ENCODE peak calls at places on chromosomes 3 and 15, in ten cellular contexts. V, F, I, E, J, U, M, G, R and S are unnamed samples.
A peak's percentile ranks its signal among the peaks of the same experiment; 100 is the strongest.

GRCh38 chr3:99825239-99825638 is 7.6 kb downstream of the CMSS1 start:
- DNase-seq in V (no peak), F (no peak), I (no peak), E (no peak), J (peak; percentile 26), U (no peak), M (no peak), G (no peak), R (no peak), S (peak; percentile 16)

GRCh38 chr15:28955686-28956421 is 70.1 kb downstream of the APBA2 start:
- DNase-seq in V (no peak), F (no peak), I (no peak), E (no peak), J (peak; percentile 74), U (no peak), M (no peak), G (no peak), R (no peak), S (no peak)

GRCh38 chr15:84947947-84948830 is 33.5 kb upstream of the PDE8A start:
- DNase-seq in V (no peak), F (no peak), I (no peak), E (no peak), J (peak; percentile 48), U (peak; percentile 78), M (no peak), G (no peak), R (no peak), S (no peak)

GRCh38 chr15:76979996-76980520 is 14.9 kb upstream of the PSTPIP1 start:
- DNase-seq in V (no peak), F (no peak), I (no peak), E (no peak), J (no peak), U (no peak), M (no peak), G (no peak), R (no peak), S (no peak)

GRCh38 chr3:53134631-53135232 is 4.5 kb upstream of the RFT1 start:
- DNase-seq in V (peak; percentile 93), F (peak; percentile 57), I (peak; percentile 88), E (peak; percentile 89), J (peak; percentile 24), U (peak; percentile 85), M (peak; percentile 58), G (peak; percentile 44), R (peak; percentile 85), S (peak; percentile 83)

GRCh38 chr3:186788482-186789370 is 5.3 kb downstream of the EIF4A2 start:
- DNase-seq in V (no peak), F (no peak), I (no peak), E (no peak), J (peak; percentile 20), U (no peak), M (no peak), G (no peak), R (no peak), S (no peak)

GRCh38 chr3:123884258-123884831 is at the start of gene MYLK:
- DNase-seq in V (peak; percentile 88), F (peak; percentile 87), I (peak; percentile 84), E (peak; percentile 32), J (peak; percentile 53), U (peak; percentile 83), M (peak; percentile 2), G (peak; percentile 44), R (no peak), S (peak; percentile 94)

GRCh38 chr3:195892355-195893120 is 15.8 kb downstream of the TNK2 start:
- DNase-seq in V (no peak), F (no peak), I (peak; percentile 57), E (no peak), J (no peak), U (peak; percentile 87), M (no peak), G (peak; percentile 74), R (no peak), S (peak; percentile 78)

GRCh38 chr15:88625943-88626741 is 5.0 kb downstream of the AEN start:
- DNase-seq in V (peak; percentile 54), F (no peak), I (peak; percentile 52), E (no peak), J (no peak), U (no peak), M (no peak), G (no peak), R (no peak), S (no peak)

DNA sequence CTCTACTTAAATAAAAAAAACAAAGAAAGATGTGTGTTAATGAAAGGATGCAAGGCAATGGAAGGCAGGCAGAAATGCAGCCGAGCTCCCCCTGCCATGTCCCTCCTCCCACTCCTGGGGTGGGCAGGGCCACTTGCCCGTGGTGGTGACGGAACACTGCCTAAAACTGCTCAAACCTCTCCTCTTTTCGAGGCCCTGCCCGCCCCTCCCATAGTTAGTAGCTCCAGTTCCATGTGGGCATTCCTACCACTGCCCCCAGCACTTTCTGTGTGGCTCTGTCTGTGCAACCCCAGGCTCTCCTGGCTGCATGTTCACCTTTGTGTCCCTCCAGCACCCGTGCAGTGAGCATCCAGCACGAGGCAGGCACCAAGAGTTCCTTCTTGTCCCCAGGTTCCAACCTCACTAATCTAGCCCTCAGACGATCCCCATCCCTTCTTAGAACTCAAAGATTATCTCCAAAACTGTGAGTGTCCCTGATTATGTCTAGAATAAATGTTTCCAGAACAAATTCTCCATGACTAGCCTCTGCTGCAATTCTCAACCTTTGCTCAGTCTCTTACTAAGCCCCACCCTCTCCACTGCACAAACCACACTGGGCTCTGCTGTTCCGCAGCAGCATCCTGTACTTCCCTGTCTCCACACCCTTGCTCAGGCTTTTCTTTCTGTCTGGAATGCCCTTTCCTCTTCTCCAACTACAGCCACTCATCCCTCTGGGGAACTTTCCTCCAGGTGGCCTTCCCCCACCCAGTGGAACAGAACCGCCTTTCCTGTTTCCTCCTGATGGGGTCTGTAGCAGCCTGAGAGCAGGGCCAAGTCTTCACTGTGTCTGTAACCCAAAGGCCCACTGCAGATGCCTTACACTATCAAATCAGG is 32.6 kb upstream of the SPTBN5 start:
- DNase-seq in V (no peak), F (no peak), I (peak; percentile 72), E (peak; percentile 87), J (no peak), U (no peak), M (no peak), G (no peak), R (peak; percentile 31), S (no peak)
- H3K9me3 ChIP-seq in V (no peaks in the 10 kb centered on the region), F (no peaks in the 10 kb centered on the region), I (no peaks in the 10 kb centered on the region), E (no peaks in the 10 kb centered on the region), J (no peaks in the 10 kb centered on the region), U (no peaks in the 10 kb centered on the region), M (no peaks in the 10 kb centered on the region), G (no peaks in the 10 kb centered on the region), R (no peaks in the 10 kb centered on the region), S (no peaks in the 10 kb centered on the region)

GRCh38 chr3:330494-331115 is 134.0 kb downstream of the CHL1 start:
- DNase-seq in V (no peak), F (no peak), I (no peak), E (no peak), J (no peak), U (no peak), M (no peak), G (no peak), R (no peak), S (no peak)

GRCh38 chr3:335250-335649 is 138.7 kb downstream of the CHL1 start:
- DNase-seq in V (no peak), F (no peak), I (no peak), E (no peak), J (no peak), U (no peak), M (no peak), G (no peak), R (no peak), S (no peak)

DNA sequence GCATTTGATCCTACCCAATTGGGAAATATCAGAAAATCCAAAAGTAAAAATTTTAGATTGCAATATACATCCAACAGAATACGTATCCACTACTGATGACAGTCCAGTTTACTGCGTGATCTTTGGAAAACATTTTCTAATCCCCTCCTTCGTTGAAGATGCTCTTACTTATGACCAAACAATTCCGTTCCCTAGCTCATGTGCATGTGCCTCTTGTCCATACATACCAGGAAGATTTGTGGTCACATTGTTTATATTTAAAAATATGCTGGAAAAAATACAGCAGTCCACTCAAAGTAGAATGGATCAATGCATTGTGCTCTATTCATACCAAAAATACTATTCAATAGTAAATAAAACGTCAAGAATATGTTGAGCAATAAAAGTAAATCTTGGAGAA is 135.3 kb downstream of the CHL1 start:
- DNase-seq in V (no peak), F (no peak), I (no peak), E (no peak), J (no peak), U (no peak), M (no peak), G (no peak), R (no peak), S (no peak)
- H3K9me3 ChIP-seq in V (no peaks in the 10 kb centered on the region), F (no peaks in the 10 kb centered on the region), I (no peaks in the 10 kb centered on the region), E (no peaks in the 10 kb centered on the region), J (no peaks in the 10 kb centered on the region), U (no peaks in the 10 kb centered on the region), M (no peaks in the 10 kb centered on the region), G (no peaks in the 10 kb centered on the region), R (no peaks in the 10 kb centered on the region), S (no peaks in the 10 kb centered on the region)

GRCh38 chr3:177916461-177916860 is 619.8 kb upstream of the KCNMB2 start:
- DNase-seq in V (no peak), F (no peak), I (no peak), E (no peak), J (no peak), U (no peak), M (no peak), G (no peak), R (no peak), S (no peak)

GRCh38 chr3:177921153-177921552 is 615.1 kb upstream of the KCNMB2 start:
- DNase-seq in V (no peak), F (no peak), I (no peak), E (no peak), J (no peak), U (no peak), M (no peak), G (no peak), R (no peak), S (no peak)

GRCh38 chr3:177914224-177914623 is 622.0 kb upstream of the KCNMB2 start:
- DNase-seq in V (no peak), F (no peak), I (no peak), E (no peak), J (no peak), U (no peak), M (no peak), G (no peak), R (no peak), S (no peak)

DNA sequence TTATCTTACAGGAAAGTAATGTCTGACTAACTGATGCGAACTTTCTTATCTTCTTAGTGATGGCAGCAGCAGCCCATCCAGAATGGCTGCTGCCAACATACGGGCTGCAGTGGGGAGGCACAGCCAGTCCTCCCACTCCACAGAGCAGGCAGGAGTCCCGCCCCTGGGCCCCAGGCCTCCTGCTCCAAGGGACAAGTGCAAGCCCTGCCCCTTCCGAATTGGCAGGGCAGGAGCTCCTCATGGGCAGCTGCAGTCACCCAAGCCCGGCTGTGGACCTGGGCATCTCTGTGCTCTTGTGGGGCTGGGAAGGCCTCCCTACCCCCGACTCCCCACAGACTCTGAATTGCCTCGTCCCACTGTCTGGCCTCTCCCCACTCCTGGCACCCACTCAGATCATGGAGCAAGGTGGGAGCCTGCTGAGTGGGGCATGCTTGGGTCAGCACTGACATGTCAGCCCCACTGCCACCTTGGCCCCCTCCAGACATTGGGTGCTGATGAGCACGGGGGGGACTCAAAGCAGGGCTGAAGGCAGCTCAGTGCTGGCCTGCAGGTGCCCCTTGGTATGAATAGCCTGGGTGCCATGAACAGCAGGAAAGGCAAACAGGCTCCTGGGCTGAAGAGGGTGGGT is 618.9 kb upstream of the KCNMB2 start:
- DNase-seq in V (no peak), F (no peak), I (no peak), E (no peak), J (no peak), U (no peak), M (no peak), G (no peak), R (no peak), S (no peak)
- H3K9me3 ChIP-seq in V (no peaks in the 10 kb centered on the region), F (no peaks in the 10 kb centered on the region), I (no peaks in the 10 kb centered on the region), E (no peaks in the 10 kb centered on the region), J (no peaks in the 10 kb centered on the region), U (no peaks in the 10 kb centered on the region), M (no peaks in the 10 kb centered on the region), G (no peaks in the 10 kb centered on the region), R (no peaks in the 10 kb centered on the region), S (no peaks in the 10 kb centered on the region)

GRCh38 chr3:104279617-104280016 is 1087.1 kb upstream of the ALCAM start:
- DNase-seq in V (no peak), F (no peak), I (no peak), E (no peak), J (peak; percentile 11), U (no peak), M (no peak), G (no peak), R (no peak), S (no peak)
- H3K9me3 ChIP-seq in V (peaks cover 20% of the 10 kb centered on the region), F (peaks cover 41% of the 10 kb centered on the region), I (peaks cover 50% of the 10 kb centered on the region), E (no peaks in the 10 kb centered on the region), J (no peaks in the 10 kb centered on the region), U (no peaks in the 10 kb centered on the region), M (peaks cover 15% of the 10 kb centered on the region), G (peaks cover 6% of the 10 kb centered on the region), R (peaks cover 13% of the 10 kb centered on the region), S (no peaks in the 10 kb centered on the region)